ENCODE peak calls at places on chromosomes 13 and 19, in ten cellular contexts. A is HCT116, O is IMR-90, M is fibroblast of lung, U is NT2/D1, G is neuronal stem cell, X is colonic mucosa, J is adipocyte, N is H9, Y is neural progenitor cell. E is an unnamed sample.

GRCh38 chr13:112574476-112575294 is 13.3 kb downstream of the TUBGCP3 start:
- DNase-seq in A (no peak), O (peak), M (peak), U (no peak), G (no peak), X (no peak), J (no peak), N (no peak), Y (no peak), E (no peak)

GRCh38 chr19:46344363-46344762 is 2.5 kb upstream of the PPP5C start:
- DNase-seq in A (no peak), O (no peak), M (no peak), U (no peak), G (no peak), X (no peak), J (no peak), N (no peak), Y (no peak), E (no peak)

GRCh38 chr19:35314858-35315470 is 14.0 kb upstream of the CD22 start:
- DNase-seq in A (no peak), O (no peak), M (no peak), U (no peak), G (no peak), X (no peak), J (no peak), N (no peak), Y (no peak), E (no peak)

GRCh38 chr19:55661826-55662225 is 7.0 kb downstream of the U2AF2 start:
- DNase-seq in A (no peak), O (no peak), M (no peak), U (no peak), G (no peak), X (no peak), J (no peak), N (no peak), Y (no peak), E (no peak)

GRCh38 chr19:4877753-4878490 is 10.5 kb upstream of the PLIN3 start:
- DNase-seq in A (no peak), O (no peak), M (no peak), U (no peak), G (no peak), X (no peak), J (no peak), N (peak), Y (peak), E (no peak)

GRCh38 chr19:47661571-47661970 is 51.7 kb upstream of the EHD2 start:
- DNase-seq in A (no peak), O (no peak), M (no peak), U (no peak), G (no peak), X (no peak), J (no peak), N (no peak), Y (no peak), E (peak)

GRCh38 chr13:44652223-44652622 is 76.1 kb upstream of the TSC22D1 start:
- DNase-seq in A (no peak), O (no peak), M (no peak), U (no peak), G (no peak), X (no peak), J (no peak), N (no peak), Y (no peak), E (no peak)

GRCh38 chr19:11382898-11383705 is 1.0 kb downstream of the EPOR start:
- DNase-seq in A (peak), O (no peak), M (no peak), U (no peak), G (no peak), X (peak), J (peak), N (peak), Y (peak), E (peak)

GRCh38 chr19:6796278-6796677 is 23.8 kb downstream of the VAV1 start:
- DNase-seq in A (no peak), O (no peak), M (no peak), U (no peak), G (no peak), X (no peak), J (no peak), N (no peak), Y (no peak), E (no peak)

GRCh38 chr19:48111280-48111679 is 663 bp upstream of the PLA2G4C start:
- DNase-seq in A (no peak), O (no peak), M (no peak), U (no peak), G (no peak), X (no peak), J (no peak), N (no peak), Y (no peak), E (no peak)

GRCh38 chr13:66992183-66992582 is 238.0 kb downstream of the PCDH9 start:
- DNase-seq in A (no peak), O (peak), M (peak), U (no peak), G (no peak), X (no peak), J (peak), N (no peak), Y (no peak), E (no peak)

GRCh38 chr19:51480590-51480989 is 2.3 kb downstream of the CEACAM18 start:
- DNase-seq in A (no peak), O (no peak), M (no peak), U (peak), G (no peak), X (no peak), J (peak), N (peak), Y (peak), E (peak)

DNA sequence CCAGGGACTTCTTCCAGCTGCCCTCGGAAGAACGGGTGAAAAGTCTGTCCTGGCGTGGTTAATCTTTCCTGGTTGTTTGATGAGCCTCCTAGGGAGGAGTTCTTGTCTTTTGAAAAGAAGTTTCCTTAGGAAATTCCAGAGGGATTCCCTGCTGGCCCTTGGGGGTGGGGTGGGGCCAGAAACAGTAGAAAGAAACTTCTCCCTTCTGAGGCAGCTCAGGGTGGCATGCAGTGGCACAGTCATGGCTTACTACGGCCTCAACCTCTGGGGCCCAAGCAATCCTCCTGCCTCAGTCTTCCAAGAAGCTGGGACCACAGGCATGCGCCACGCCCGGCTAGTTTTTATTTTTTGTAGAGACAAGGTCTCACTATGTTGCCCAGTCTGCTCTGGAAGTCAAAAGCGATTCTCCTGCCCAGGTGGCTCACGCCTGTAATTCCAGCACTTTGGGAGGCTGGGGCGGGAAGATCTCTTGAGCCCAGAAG is 1.5 kb downstream of the ZNF101 start:
- DNase-seq in A (no peak), O (no peak), M (no peak), U (peak), G (no peak), X (peak), J (no peak), N (peak), Y (peak), E (peak)
- H3K9ac ChIP-seq in A (peak), O (no peak), M (no peak), U (peak), G (no peak), X (no peak), J (peak), N (peak), Y (peak), E (peak)

DNA sequence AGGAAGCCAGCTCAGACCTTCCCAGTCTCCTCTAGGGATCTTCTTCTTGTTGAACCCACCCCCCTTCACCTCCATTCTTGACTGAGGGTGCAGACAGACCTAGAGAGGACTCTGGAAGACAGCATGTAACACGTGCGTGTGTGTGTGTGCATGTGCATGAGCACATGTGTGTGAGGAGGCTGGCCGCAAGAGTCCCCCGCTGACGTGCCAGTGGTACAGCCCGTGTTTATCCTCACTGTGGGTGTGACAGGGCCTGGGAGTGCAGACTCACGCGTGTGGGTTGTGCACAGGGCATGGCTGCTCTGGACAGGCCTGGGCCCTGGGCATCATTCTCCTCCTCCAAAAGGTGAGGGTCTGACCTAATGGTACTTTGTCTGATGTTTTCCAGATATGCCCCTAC is 26.3 kb downstream of the LYL1 start:
- DNase-seq in A (no peak), O (no peak), M (no peak), U (no peak), G (no peak), X (no peak), J (no peak), N (no peak), Y (no peak), E (no peak)
- H3K9ac ChIP-seq in A (no peak), O (no peak), M (no peak), U (no peak), G (no peak), X (no peak), J (peak), N (no peak), Y (no peak), E (peak)

GRCh38 chr13:101026736-101027398 is 352.3 kb upstream of the TMTC4 start:
- DNase-seq in A (no peak), O (no peak), M (no peak), U (no peak), G (no peak), X (no peak), J (peak), N (no peak), Y (no peak), E (no peak)
- H3K9ac ChIP-seq in A (no peak), O (no peak), M (no peak), U (no peak), G (no peak), X (no peak), J (no peak), N (no peak), Y (no peak), E (no peak)

DNA sequence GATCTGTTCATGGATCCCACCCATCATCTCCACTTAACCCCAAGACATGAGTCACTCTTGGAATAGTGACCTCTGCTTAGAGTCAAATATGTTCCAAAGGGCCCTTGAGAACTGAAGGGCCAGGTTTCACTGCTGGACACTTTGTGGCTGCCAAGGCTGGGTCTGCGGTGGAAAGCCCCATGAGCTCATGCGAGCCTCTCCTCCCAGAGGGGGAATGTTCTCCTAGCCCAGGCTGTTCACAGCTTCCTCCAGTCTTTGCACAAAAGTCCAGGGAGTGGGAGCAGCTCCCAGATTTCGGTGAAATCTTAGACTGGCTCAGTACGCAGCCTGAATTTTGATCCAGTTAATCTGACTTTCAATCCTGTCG is 732 bp upstream of the DCLK1 start:
- DNase-seq in A (no peak), O (no peak), M (peak), U (no peak), G (no peak), X (peak), J (no peak), N (no peak), Y (no peak), E (peak)
- H3K9ac ChIP-seq in A (no peak), O (no peak), M (no peak), U (peak), G (no peak), X (no peak), J (peak), N (no peak), Y (no peak), E (no peak)

DNA sequence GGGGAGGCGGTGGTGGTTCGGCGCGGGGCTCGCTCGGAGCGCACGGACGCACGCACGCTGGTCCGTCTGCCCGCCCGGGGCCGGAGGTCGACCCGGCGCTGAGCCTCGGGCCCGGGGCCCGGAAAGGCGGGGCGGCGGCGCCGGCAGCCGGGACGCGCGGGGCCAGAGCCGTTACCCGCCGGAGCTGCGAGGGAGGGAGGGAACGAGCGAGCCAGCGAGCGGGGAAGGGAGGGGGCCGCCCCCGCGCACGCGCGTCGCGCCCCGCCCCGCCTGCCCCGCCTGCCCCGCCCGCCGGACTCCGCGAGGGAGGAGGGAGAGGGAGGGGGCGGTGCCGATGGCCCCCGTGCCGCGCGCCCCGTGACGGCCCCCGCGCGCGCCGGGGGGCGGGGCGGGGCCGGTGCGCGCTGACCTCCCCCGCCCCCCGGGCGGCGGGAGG is 15.0 kb downstream of the CIC start:
- DNase-seq in A (no peak), O (peak), M (peak), U (no peak), G (peak), X (peak), J (peak), N (no peak), Y (peak), E (peak)
- H3K9ac ChIP-seq in A (peak), O (peak), M (peak), U (peak), G (peak), X (peak), J (peak), N (no peak), Y (no peak), E (peak)

E was measured in GM23248.